ENCODE peak calls at places on chromosome X, in six cellular contexts. One of them, this sample, is unnamed.

GRCh38 chrX:12770440-12770839 is 20.8 kb upstream of the PRPS2 start:
- DNase-seq in neuronal stem cell: no peak
- DNase-seq in IMR-90: peak; percentile 30
- DNase-seq in H9: no peak
- DNase-seq in H1: no peak
- DNase-seq in mesenchymal stem cell: peak; percentile 14
- DNase-seq in this sample: peak; percentile 55

GRCh38 chrX:113833656-113834055 is 750.2 kb upstream of the HTR2C start:
- DNase-seq in neuronal stem cell: no peak
- DNase-seq in IMR-90: no peak
- DNase-seq in H9: no peak
- DNase-seq in H1: no peak
- DNase-seq in mesenchymal stem cell: peak; percentile 9
- DNase-seq in this sample: peak; percentile 77

GRCh38 chrX:45011131-45011530 is 138.1 kb downstream of the KDM6A start:
- DNase-seq in neuronal stem cell: no peak
- DNase-seq in IMR-90: peak; percentile 68
- DNase-seq in H9: no peak
- DNase-seq in H1: no peak
- DNase-seq in mesenchymal stem cell: peak; percentile 47
- DNase-seq in this sample: no peak

GRCh38 chrX:15877380-15877779 is 22.8 kb upstream of the AP1S2 start:
- DNase-seq in neuronal stem cell: no peak
- DNase-seq in IMR-90: peak; percentile 68
- DNase-seq in H9: no peak
- DNase-seq in H1: no peak
- DNase-seq in mesenchymal stem cell: no peak
- DNase-seq in this sample: no peak

GRCh38 chrX:15563056-15563455 is 37.7 kb downstream of the ACE2 start:
- DNase-seq in neuronal stem cell: no peak
- DNase-seq in IMR-90: no peak
- DNase-seq in H9: no peak
- DNase-seq in H1: no peak
- DNase-seq in mesenchymal stem cell: no peak
- DNase-seq in this sample: no peak

GRCh38 chrX:155035688-155036087 is 9.0 kb downstream of the FUNDC2 start:
- DNase-seq in neuronal stem cell: no peak
- DNase-seq in IMR-90: no peak
- DNase-seq in H9: no peak
- DNase-seq in H1: no peak
- DNase-seq in mesenchymal stem cell: no peak
- DNase-seq in this sample: no peak

GRCh38 chrX:63746278-63746677 is 38.7 kb downstream of the ARHGEF9 start:
- DNase-seq in neuronal stem cell: no peak
- DNase-seq in IMR-90: no peak
- DNase-seq in H9: no peak
- DNase-seq in H1: no peak
- DNase-seq in mesenchymal stem cell: no peak
- DNase-seq in this sample: no peak

GRCh38 chrX:11103006-11103405 is 8.1 kb upstream of the HCCS start:
- DNase-seq in neuronal stem cell: no peak
- DNase-seq in IMR-90: no peak
- DNase-seq in H9: no peak
- DNase-seq in H1: no peak
- DNase-seq in mesenchymal stem cell: peak; percentile 8
- DNase-seq in this sample: no peak

GRCh38 chrX:49079489-49080428 is at the start of gene WDR45:
- DNase-seq in neuronal stem cell: peak; percentile 31
- DNase-seq in IMR-90: peak; percentile 63
- DNase-seq in H9: peak; percentile 57
- DNase-seq in H1: peak; percentile 67
- DNase-seq in mesenchymal stem cell: peak; percentile 78
- DNase-seq in this sample: peak; percentile 61

GRCh38 chrX:79081895-79082512 is 62.5 kb upstream of the GPR174 start:
- DNase-seq in neuronal stem cell: peak; percentile 14
- DNase-seq in IMR-90: peak; percentile 4
- DNase-seq in H9: no peak
- DNase-seq in H1: no peak
- DNase-seq in mesenchymal stem cell: peak; percentile 1
- DNase-seq in this sample: no peak

GRCh38 chrX:13283968-13284914 is 35.6 kb downstream of the ATXN3L start:
- DNase-seq in neuronal stem cell: no peak
- DNase-seq in IMR-90: peak; percentile 78
- DNase-seq in H9: peak; percentile 66
- DNase-seq in H1: no peak
- DNase-seq in mesenchymal stem cell: peak; percentile 9
- DNase-seq in this sample: no peak

GRCh38 chrX:13005671-13006473 is 31.0 kb downstream of the TMSB4X start:
- DNase-seq in neuronal stem cell: no peak
- DNase-seq in IMR-90: peak; percentile 70
- DNase-seq in H9: no peak
- DNase-seq in H1: no peak
- DNase-seq in mesenchymal stem cell: no peak
- DNase-seq in this sample: no peak

GRCh38 chrX:88355252-88355651 is 391.8 kb upstream of the CPXCR1 start:
- DNase-seq in neuronal stem cell: no peak
- DNase-seq in IMR-90: no peak
- DNase-seq in H9: no peak
- DNase-seq in H1: no peak
- DNase-seq in mesenchymal stem cell: no peak
- DNase-seq in this sample: no peak

GRCh38 chrX:9416562-9417319 is 48.1 kb upstream of the TBL1X start:
- DNase-seq in neuronal stem cell: no peak
- DNase-seq in IMR-90: peak; percentile 62
- DNase-seq in H9: no peak
- DNase-seq in H1: no peak
- DNase-seq in mesenchymal stem cell: peak; percentile 24
- DNase-seq in this sample: peak; percentile 69

GRCh38 chrX:25016938-25017598 is 1.3 kb upstream of the ARX start:
- DNase-seq in neuronal stem cell: no peak
- DNase-seq in IMR-90: no peak
- DNase-seq in H9: no peak
- DNase-seq in H1: no peak
- DNase-seq in mesenchymal stem cell: no peak
- DNase-seq in this sample: no peak

GRCh38 chrX:79182616-79183015 is 38.1 kb downstream of the GPR174 start:
- DNase-seq in neuronal stem cell: no peak
- DNase-seq in IMR-90: no peak
- DNase-seq in H9: no peak
- DNase-seq in H1: no peak
- DNase-seq in mesenchymal stem cell: no peak
- DNase-seq in this sample: no peak

GRCh38 chrX:1223253-1223621 is 10.8 kb upstream of the CRLF2 start:
- DNase-seq in neuronal stem cell: no peak
- DNase-seq in IMR-90: no peak
- DNase-seq in H9: no peak
- DNase-seq in H1: no peak
- DNase-seq in mesenchymal stem cell: no peak
- DNase-seq in this sample: no peak

GRCh38 chrX:153764786-153765137 is 713 bp downstream of the PLXNB3 start:
- DNase-seq in neuronal stem cell: no peak
- DNase-seq in IMR-90: no peak
- DNase-seq in H9: no peak
- DNase-seq in H1: no peak
- DNase-seq in mesenchymal stem cell: no peak
- DNase-seq in this sample: no peak

GRCh38 chrX:143854006-143854405 is 29.9 kb upstream of the UBE2NL start:
- DNase-seq in neuronal stem cell: no peak
- DNase-seq in IMR-90: peak; percentile 11
- DNase-seq in H9: no peak
- DNase-seq in H1: no peak
- DNase-seq in mesenchymal stem cell: peak; percentile 64
- DNase-seq in this sample: no peak

GRCh38 chrX:70293621-70294020 is 3.7 kb downstream of the KIF4A start:
- DNase-seq in neuronal stem cell: no peak
- DNase-seq in IMR-90: peak; percentile 66
- DNase-seq in H9: no peak
- DNase-seq in H1: no peak
- DNase-seq in mesenchymal stem cell: peak; percentile 16
- DNase-seq in this sample: no peak

GRCh38 chrX:13013353-13014110 is 30.9 kb downstream of the FAM9C start:
- DNase-seq in neuronal stem cell: no peak
- DNase-seq in IMR-90: no peak
- DNase-seq in H9: no peak
- DNase-seq in H1: no peak
- DNase-seq in mesenchymal stem cell: peak; percentile 52
- DNase-seq in this sample: peak; percentile 33

GRCh38 chrX:53260836-53261235 is 20.5 kb downstream of the IQSEC2 start:
- DNase-seq in neuronal stem cell: no peak
- DNase-seq in IMR-90: no peak
- DNase-seq in H9: no peak
- DNase-seq in H1: no peak
- DNase-seq in mesenchymal stem cell: no peak
- DNase-seq in this sample: no peak

GRCh38 chrX:13254076-13254785 is 65.6 kb downstream of the ATXN3L start:
- DNase-seq in neuronal stem cell: no peak
- DNase-seq in IMR-90: peak; percentile 53
- DNase-seq in H9: no peak
- DNase-seq in H1: no peak
- DNase-seq in mesenchymal stem cell: peak; percentile 56
- DNase-seq in this sample: no peak

GRCh38 chrX:119201570-119201969 is 34.5 kb upstream of the PGRMC1 start:
- DNase-seq in neuronal stem cell: no peak
- DNase-seq in IMR-90: peak; percentile 4
- DNase-seq in H9: no peak
- DNase-seq in H1: no peak
- DNase-seq in mesenchymal stem cell: no peak
- DNase-seq in this sample: no peak

GRCh38 chrX:114028907-114029662 is 554.8 kb upstream of the HTR2C start:
- DNase-seq in neuronal stem cell: no peak
- DNase-seq in IMR-90: no peak
- DNase-seq in H9: no peak
- DNase-seq in H1: no peak
- DNase-seq in mesenchymal stem cell: no peak
- DNase-seq in this sample: no peak

GRCh38 chrX:71183341-71183740 is 38.7 kb downstream of the NLGN3 start:
- DNase-seq in neuronal stem cell: peak; percentile 14
- DNase-seq in IMR-90: no peak
- DNase-seq in H9: no peak
- DNase-seq in H1: no peak
- DNase-seq in mesenchymal stem cell: peak; percentile 13
- DNase-seq in this sample: no peak

GRCh38 chrX:29634516-29634915 is 580.8 kb upstream of the MAGEB2 start:
- DNase-seq in neuronal stem cell: no peak
- DNase-seq in IMR-90: peak; percentile 54
- DNase-seq in H9: no peak
- DNase-seq in H1: no peak
- DNase-seq in mesenchymal stem cell: no peak
- DNase-seq in this sample: no peak

DNA sequence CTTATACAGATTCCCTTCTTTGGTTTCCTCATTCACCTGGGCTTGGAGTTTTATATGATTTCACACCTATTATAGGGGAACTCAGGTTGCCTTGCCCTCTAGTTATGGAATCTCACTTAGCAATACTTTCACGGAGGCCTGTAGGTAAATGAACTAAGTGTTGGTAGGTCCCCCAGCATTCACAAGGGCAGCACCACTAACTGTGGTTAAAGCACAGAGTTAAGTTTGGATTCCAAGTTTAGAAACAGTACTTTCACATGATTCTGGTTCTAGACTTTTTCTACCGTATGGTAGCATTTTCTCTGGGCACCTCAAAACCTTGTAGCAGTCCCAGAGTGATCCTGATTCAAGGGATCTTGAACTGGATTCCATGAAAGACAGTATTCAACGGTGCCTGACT is 46.4 kb downstream of the SH2D1A start:
- DNase-seq in neuronal stem cell: no peak
- DNase-seq in IMR-90: no peak
- DNase-seq in H9: no peak
- DNase-seq in H1: no peak
- DNase-seq in mesenchymal stem cell: no peak
- DNase-seq in this sample: no peak
- H4K91ac ChIP-seq in neuronal stem cell: no peak overlapping the region
- H4K91ac ChIP-seq in IMR-90: no peak overlapping the region
- H4K91ac ChIP-seq in H9: no peak overlapping the region
- H4K91ac ChIP-seq in H1: no peak overlapping the region
- H4K91ac ChIP-seq in mesenchymal stem cell: no peak overlapping the region
- H4K91ac ChIP-seq in this sample: no peak overlapping the region

DNA sequence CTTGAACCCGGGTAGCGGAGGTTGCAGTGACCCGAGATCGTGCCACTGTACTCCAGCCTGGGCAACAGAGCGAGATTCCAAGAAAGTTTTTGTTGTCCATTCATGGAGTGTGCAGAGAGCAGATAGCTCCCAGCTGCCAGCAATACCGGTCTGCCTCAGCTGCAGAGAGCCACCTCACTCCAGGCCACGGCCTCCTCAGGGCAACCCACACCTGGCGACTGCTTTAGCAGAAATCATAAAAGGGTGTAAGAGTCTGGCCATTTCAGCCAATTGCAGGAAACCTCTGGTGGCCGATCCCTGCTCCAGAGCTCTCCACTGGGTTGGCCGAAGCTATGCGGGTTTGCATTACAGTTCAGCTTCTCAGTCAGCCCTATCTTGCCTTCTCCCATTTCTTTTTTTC is 227.4 kb upstream of the BCOR start:
- DNase-seq in neuronal stem cell: no peak
- DNase-seq in IMR-90: no peak
- DNase-seq in H9: no peak
- DNase-seq in H1: no peak
- DNase-seq in mesenchymal stem cell: no peak
- DNase-seq in this sample: peak; percentile 51
- H4K91ac ChIP-seq in neuronal stem cell: no peak overlapping the region
- H4K91ac ChIP-seq in IMR-90: no peak overlapping the region
- H4K91ac ChIP-seq in H9: no peak overlapping the region
- H4K91ac ChIP-seq in H1: no peak overlapping the region
- H4K91ac ChIP-seq in mesenchymal stem cell: no peak overlapping the region
- H4K91ac ChIP-seq in this sample: no peak overlapping the region

GRCh38 chrX:101025126-101025525 is 26.8 kb downstream of the TRMT2B start:
- DNase-seq in neuronal stem cell: no peak
- DNase-seq in IMR-90: peak; percentile 58
- DNase-seq in H9: no peak
- DNase-seq in H1: no peak
- DNase-seq in mesenchymal stem cell: no peak
- DNase-seq in this sample: no peak

GRCh38 chrX:101029665-101030064 is 22.2 kb downstream of the TRMT2B start:
- DNase-seq in neuronal stem cell: no peak
- DNase-seq in IMR-90: no peak
- DNase-seq in H9: no peak
- DNase-seq in H1: no peak
- DNase-seq in mesenchymal stem cell: no peak
- DNase-seq in this sample: no peak

GRCh38 chrX:101028562-101028961 is 23.3 kb downstream of the TRMT2B start:
- DNase-seq in neuronal stem cell: no peak
- DNase-seq in IMR-90: no peak
- DNase-seq in H9: no peak
- DNase-seq in H1: no peak
- DNase-seq in mesenchymal stem cell: no peak
- DNase-seq in this sample: no peak
- H4K91ac ChIP-seq in neuronal stem cell: no peak overlapping the region
- H4K91ac ChIP-seq in IMR-90: no peak overlapping the region
- H4K91ac ChIP-seq in H9: no peak overlapping the region
- H4K91ac ChIP-seq in H1: no peak overlapping the region
- H4K91ac ChIP-seq in mesenchymal stem cell: no peak overlapping the region
- H4K91ac ChIP-seq in this sample: no peak overlapping the region

DNA sequence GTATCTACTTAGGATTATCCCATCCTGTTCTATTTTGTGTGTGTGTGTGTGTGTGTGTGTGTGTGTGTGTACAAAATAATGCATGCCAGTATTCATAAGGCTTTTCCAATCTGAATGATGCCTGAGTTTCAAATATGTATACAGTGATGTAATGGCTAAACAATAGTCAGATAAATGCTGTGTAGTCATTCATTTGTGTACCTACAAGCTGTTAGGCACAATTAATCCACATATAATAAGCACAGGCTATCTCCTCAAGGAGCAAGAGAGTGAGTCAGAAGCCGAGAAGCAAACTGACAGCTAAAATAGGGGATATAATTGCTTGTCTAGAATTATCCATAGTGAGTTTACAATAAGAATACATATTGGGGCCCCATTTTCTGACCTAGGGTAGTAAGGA is 15.7 kb downstream of the DMD start:
- DNase-seq in neuronal stem cell: no peak
- DNase-seq in IMR-90: peak; percentile 31
- DNase-seq in H9: no peak
- DNase-seq in H1: no peak
- DNase-seq in mesenchymal stem cell: no peak
- DNase-seq in this sample: no peak
- H4K91ac ChIP-seq in neuronal stem cell: no peak overlapping the region
- H4K91ac ChIP-seq in IMR-90: no peak overlapping the region
- H4K91ac ChIP-seq in H9: no peak overlapping the region
- H4K91ac ChIP-seq in H1: no peak overlapping the region
- H4K91ac ChIP-seq in mesenchymal stem cell: no peak overlapping the region
- H4K91ac ChIP-seq in this sample: no peak overlapping the region

This sample was measured in trophoblast cell.